ENCODE peak calls at places on chromosomes 3 and 15, in ten cellular contexts. U, A, Y, I, X, S, B, Q, H and M are unnamed samples.

GRCh38 chr15:58282060-58282708 is 144.0 kb downstream of the AQP9 start:
- DNase-seq in U (no peak), A (no peak), Y (no peak), I (peak; percentile 60), X (no peak), S (no peak), B (no peak), Q (no peak), H (no peak), M (no peak)

GRCh38 chr3:178404966-178405365 is 131.3 kb upstream of the KCNMB2 start:
- DNase-seq in U (no peak), A (peak; percentile 26), Y (no peak), I (no peak), X (no peak), S (no peak), B (no peak), Q (no peak), H (no peak), M (no peak)

GRCh38 chr3:65746848-65747247 is 291.9 kb downstream of the MAGI1 start:
- DNase-seq in U (no peak), A (no peak), Y (no peak), I (no peak), X (no peak), S (no peak), B (no peak), Q (no peak), H (no peak), M (no peak)

GRCh38 chr3:195162033-195162669 is 108.8 kb downstream of the XXYLT1 start:
- DNase-seq in U (no peak), A (no peak), Y (no peak), I (peak; percentile 43), X (no peak), S (no peak), B (peak; percentile 63), Q (no peak), H (peak; percentile 84), M (no peak)

GRCh38 chr15:70907784-70908471 is 15.3 kb downstream of the LRRC49 start:
- DNase-seq in U (no peak), A (no peak), Y (no peak), I (no peak), X (no peak), S (no peak), B (no peak), Q (no peak), H (no peak), M (no peak)

GRCh38 chr3:174442317-174442682 is 416.8 kb upstream of the NAALADL2 start:
- DNase-seq in U (no peak), A (no peak), Y (no peak), I (no peak), X (no peak), S (no peak), B (no peak), Q (no peak), H (no peak), M (no peak)

GRCh38 chr3:186421946-186422345 is 59.9 kb upstream of the DGKG start:
- DNase-seq in U (no peak), A (no peak), Y (no peak), I (no peak), X (no peak), S (no peak), B (no peak), Q (no peak), H (no peak), M (no peak)

GRCh38 chr3:119365418-119365817 is 71.2 kb downstream of the ARHGAP31 start:
- DNase-seq in U (no peak), A (peak; percentile 23), Y (no peak), I (no peak), X (no peak), S (no peak), B (no peak), Q (no peak), H (no peak), M (no peak)

GRCh38 chr15:85943825-85944224 is 135.8 kb upstream of the AGBL1 start:
- DNase-seq in U (no peak), A (no peak), Y (no peak), I (no peak), X (no peak), S (no peak), B (no peak), Q (no peak), H (no peak), M (no peak)

GRCh38 chr3:27127879-27128278 is 241.3 kb downstream of the NEK10 start:
- DNase-seq in U (no peak), A (no peak), Y (no peak), I (no peak), X (no peak), S (no peak), B (no peak), Q (no peak), H (no peak), M (no peak)

GRCh38 chr15:89825264-89825940 is 10.8 kb upstream of the ANPEP start:
- DNase-seq in U (no peak), A (no peak), Y (no peak), I (peak; percentile 87), X (no peak), S (no peak), B (no peak), Q (no peak), H (no peak), M (no peak)

GRCh38 chr15:64905119-64905831 is 6.4 kb upstream of the ANKDD1A start:
- DNase-seq in U (no peak), A (peak; percentile 65), Y (peak; percentile 81), I (peak; percentile 67), X (peak; percentile 75), S (peak; percentile 87), B (peak; percentile 66), Q (peak; percentile 60), H (peak; percentile 80), M (no peak)
- H3K4me3 ChIP-seq in U (peak overlapping the region; percentile 46), A (peak overlapping the region; percentile 51), Y (peak overlapping the region; percentile 51), I (no peak overlapping the region), X (peak overlapping the region; percentile 52), S (no peak overlapping the region), B (peak overlapping the region; percentile 34), Q (peak overlapping the region; percentile 3), H (no peak overlapping the region), M (peak overlapping the region; percentile 40)

GRCh38 chr15:35505816-35506215 is 40.1 kb downstream of the DPH6 start:
- DNase-seq in U (no peak), A (no peak), Y (no peak), I (no peak), X (no peak), S (no peak), B (no peak), Q (no peak), H (no peak), M (no peak)
- TF ChIP-seq CTCF in U (no peak), A (no peak), Y (no peak), I (no peak), X (no peak), S (no peak), B (no peak), Q (no peak), H (no peak), M (no peak)

DNA sequence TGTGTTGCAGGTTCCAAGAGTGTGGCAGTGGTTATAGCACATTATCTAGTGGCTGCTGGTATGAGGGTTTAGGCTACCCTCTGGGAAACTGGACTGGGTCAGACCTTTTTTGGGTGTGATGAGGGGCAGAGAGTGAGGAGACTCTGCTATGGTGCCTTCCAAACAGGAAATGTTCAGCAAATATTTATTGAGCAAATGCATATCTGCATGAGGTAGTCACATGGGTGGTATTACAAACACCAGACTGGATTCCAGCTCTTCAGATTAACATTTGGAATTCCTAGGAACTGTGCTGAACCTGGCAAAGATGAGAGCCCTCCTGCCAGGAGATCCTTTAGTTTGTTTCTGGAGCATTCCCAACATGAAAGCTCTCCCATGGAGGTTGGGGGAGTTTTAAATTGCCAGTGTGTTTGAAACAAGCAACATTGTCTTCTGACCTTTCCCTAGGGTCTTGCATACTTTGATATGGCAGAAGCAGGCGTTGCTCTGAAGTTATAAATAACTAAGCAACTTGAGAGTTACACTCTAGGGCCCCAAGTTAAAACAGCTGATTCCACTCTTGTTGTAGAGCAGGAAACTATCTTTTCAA is 341.2 kb upstream of the C2CD4B start:
- DNase-seq in U (no peak), A (peak; percentile 93), Y (no peak), I (no peak), X (peak; percentile 55), S (no peak), B (no peak), Q (peak; percentile 70), H (no peak), M (peak; percentile 28)
- H3K4me3 ChIP-seq in U (no peak overlapping the region), A (no peak overlapping the region), Y (no peak overlapping the region), I (no peak overlapping the region), X (no peak overlapping the region), S (no peak overlapping the region), B (no peak overlapping the region), Q (no peak overlapping the region), H (no peak overlapping the region), M (no peak overlapping the region)

DNA sequence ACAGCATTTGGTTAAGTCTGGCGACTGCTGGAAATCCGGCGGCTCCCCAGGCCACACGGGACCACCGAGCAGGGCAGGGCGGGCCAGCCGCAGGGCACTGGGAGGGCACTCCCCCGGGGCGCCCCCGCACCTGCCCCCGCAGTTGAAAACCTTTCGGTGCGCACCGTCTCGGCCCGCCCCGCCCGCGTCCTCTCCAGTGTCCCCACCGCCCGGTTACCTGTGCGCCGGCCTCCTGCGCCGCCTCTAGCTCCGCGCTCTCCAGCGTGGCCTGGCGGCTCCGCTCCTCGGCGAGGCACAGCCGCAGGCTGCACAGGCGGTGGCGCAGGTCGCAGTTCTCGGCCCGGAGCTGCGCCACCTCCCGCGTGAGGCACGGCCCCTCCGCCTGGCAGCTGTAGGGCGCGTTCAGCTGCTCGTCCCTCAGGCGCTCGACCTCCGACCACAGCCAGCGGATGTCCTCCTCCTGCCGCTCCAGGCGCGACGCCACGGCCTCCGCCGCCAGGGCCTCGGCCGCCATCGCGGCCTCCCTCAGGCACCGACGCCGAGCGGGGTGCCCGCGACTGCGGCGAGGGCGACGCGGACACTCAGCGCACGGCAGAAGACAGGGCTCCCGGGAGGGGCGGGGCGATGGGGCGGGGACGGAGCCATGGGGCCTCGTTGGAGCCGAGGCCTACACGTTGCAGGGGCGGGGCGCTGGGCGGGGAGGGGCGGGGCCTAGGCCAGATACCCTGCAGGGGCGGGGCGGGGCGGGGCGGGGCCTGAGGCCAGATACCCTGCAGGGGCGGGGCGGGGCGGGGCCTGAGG is at the start of gene TARS3:
- DNase-seq in U (peak; percentile 37), A (peak; percentile 77), Y (peak; percentile 97), I (peak; percentile 95), X (peak; percentile 89), S (peak; percentile 97), B (peak; percentile 94), Q (peak; percentile 80), H (peak; percentile 93), M (peak; percentile 38)
- TF ChIP-seq CTCF in U (peak; percentile 13), A (no peak), Y (no peak), I (peak; percentile 7), X (no peak), S (peak; percentile 20), B (peak; percentile 19), Q (peak; percentile 21), H (no peak), M (no peak)